ENCODE peak calls at places on chromosomes 7 and 10, in five cellular contexts. R, Y, E, Z and I are unnamed samples.

GRCh38 chr10:72315054-72315453 is 39.7 kb downstream of the DNAJB12 start:
- DNase-seq in R (peak), Y (no peak), E (no peak), Z (no peak), I (no peak)

GRCh38 chr10:125779403-125780327 is 4.0 kb upstream of the MMP21 start:
- DNase-seq in R (no peak), Y (no peak), E (no peak), Z (no peak), I (no peak)

GRCh38 chr10:71666607-71667373 is 52.8 kb downstream of the C10orf105 start:
- DNase-seq in R (no peak), Y (no peak), E (no peak), Z (no peak), I (no peak)

GRCh38 chr10:73359492-73359891 is 828 bp upstream of the CFAP70 start:
- DNase-seq in R (no peak), Y (no peak), E (no peak), Z (no peak), I (no peak)

GRCh38 chr10:115093776-115094361 is 704 bp downstream of the ATRNL1 start:
- DNase-seq in R (peak), Y (peak), E (no peak), Z (no peak), I (no peak)

GRCh38 chr10:122326385-122326784 is 48.1 kb upstream of the PLEKHA1 start:
- DNase-seq in R (no peak), Y (no peak), E (no peak), Z (no peak), I (no peak)

GRCh38 chr7:63521-64021 is 128.8 kb upstream of the FAM20C start:
- DNase-seq in R (no peak), Y (no peak), E (no peak), Z (no peak), I (no peak)

GRCh38 chr7:40865441-40866233 is 730.8 kb downstream of the SUGCT start:
- DNase-seq in R (peak), Y (no peak), E (no peak), Z (no peak), I (no peak)

GRCh38 chr10:110387983-110388681 is 83.4 kb upstream of the SMNDC1 start:
- DNase-seq in R (no peak), Y (no peak), E (no peak), Z (no peak), I (no peak)

GRCh38 chr10:11095374-11095785 is 77.7 kb downstream of the CELF2 start:
- DNase-seq in R (peak), Y (no peak), E (no peak), Z (no peak), I (no peak)

GRCh38 chr7:46247622-46248181 is 326.6 kb upstream of the IGFBP3 start:
- DNase-seq in R (no peak), Y (no peak), E (no peak), Z (no peak), I (no peak)

GRCh38 chr10:119233821-119234220 is 26.4 kb downstream of the GRK5 start:
- DNase-seq in R (no peak), Y (no peak), E (no peak), Z (no peak), I (no peak)

GRCh38 chr7:105849122-105849855 is 27.1 kb downstream of the ATXN7L1 start:
- DNase-seq in R (peak), Y (peak), E (no peak), Z (peak), I (no peak)
- TF ChIP-seq REST in R (no peak), Y (no peak), E (no peak), Z (no peak), I (no peak)

DNA sequence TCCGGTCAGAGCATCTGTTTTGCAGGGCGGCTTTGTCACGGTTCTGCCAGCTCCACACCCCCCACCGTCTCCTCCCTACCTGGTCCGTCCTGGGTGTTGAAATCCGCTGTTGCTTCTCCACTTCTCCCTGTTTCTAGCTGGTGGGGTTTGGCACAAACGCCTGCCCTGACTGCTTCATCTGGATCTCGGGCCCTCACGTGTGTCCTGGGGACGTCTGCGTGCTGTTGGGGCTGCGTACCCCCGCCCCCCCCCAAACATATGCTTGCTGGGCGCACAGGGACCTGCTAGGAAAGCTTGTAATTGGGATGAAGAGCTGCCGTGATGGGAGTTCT is 11.3 kb downstream of the AMZ1 start:
- DNase-seq in R (no peak), Y (no peak), E (no peak), Z (no peak), I (no peak)
- H3K4me3 ChIP-seq in R (no peak), Y (no peak), E (no peak), Z (no peak), I (no peak)

GRCh38 chr7:105940111-105940510 is 23.0 kb upstream of the CDHR3 start:
- DNase-seq in R (no peak), Y (no peak), E (no peak), Z (peak), I (no peak)
- TF ChIP-seq REST in R (no peak), Y (no peak), E (no peak), Z (no peak), I (no peak)

DNA sequence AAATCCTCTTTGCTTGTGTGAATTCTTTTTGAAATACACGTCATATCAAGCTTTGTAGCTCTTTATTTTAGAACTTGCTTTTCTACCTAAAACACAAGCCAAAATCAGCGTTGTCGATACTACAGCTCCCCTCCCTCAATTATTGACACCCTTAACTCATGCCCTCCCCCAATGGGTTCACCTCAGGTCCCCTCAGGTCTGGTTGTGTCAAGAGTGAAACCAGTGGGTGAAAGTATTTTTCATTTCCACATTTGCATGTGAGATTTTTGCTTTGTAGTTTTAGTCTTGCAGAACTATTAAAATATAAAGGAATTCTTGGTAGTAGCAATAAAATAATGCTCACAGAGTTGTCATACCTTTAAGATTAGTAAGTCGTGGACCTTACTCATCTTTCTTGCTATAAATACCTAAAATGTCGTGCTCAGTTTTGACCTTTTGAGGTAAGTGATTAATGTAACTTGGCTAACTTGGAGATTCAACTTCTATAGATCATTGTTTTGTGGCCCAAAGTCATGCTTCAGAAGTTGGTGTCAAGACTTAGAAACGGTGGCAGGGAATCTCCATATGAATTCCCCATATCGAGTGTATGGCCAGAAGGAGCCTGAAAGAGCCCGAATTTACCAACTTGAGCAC is 1.7 kb downstream of the ACTR3B start:
- DNase-seq in R (no peak), Y (no peak), E (no peak), Z (no peak), I (no peak)
- H3K4me3 ChIP-seq in R (peak), Y (peak), E (peak), Z (peak), I (peak)

GRCh38 chr7:115548756-115549155 is 481.8 kb downstream of the TFEC start:
- DNase-seq in R (no peak), Y (no peak), E (no peak), Z (no peak), I (no peak)
- TF ChIP-seq REST in R (no peak), Y (no peak), E (no peak), Z (no peak), I (no peak)

DNA sequence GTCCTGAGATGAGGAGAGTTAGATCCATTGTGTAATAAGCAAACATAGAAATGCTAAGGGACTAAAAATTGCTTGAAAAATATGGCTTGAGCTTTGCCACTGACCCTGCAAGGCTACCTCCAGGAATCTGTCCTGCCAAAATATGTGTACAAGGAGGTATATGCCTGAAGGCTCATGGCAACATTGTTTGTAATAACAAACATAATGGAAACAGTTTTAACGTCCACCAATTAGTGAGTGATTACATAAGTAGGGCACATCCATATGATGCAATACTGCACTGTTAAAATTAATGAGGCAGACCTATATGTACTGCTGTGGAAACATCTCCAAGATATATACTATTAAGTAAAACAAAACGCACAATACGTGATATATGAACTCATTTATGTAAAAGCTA is 13.1 kb upstream of the GOT1 start:
- DNase-seq in R (no peak), Y (no peak), E (no peak), Z (no peak), I (no peak)
- H3K4me3 ChIP-seq in R (no peak), Y (no peak), E (no peak), Z (no peak), I (no peak)